ENCODE peak calls at places on chromosomes 5 and 9, in four cellular contexts. H is HepG2, I is K562, O is GM12878. F is an unnamed sample.

GRCh38 chr5:144318460-144318859 is 147.8 kb downstream of the KCTD16 start:
- DNase-seq in H (no peak), I (no peak), O (no peak), F (peak)

GRCh38 chr5:59786271-59786805 is 107.2 kb downstream of the PDE4D start:
- DNase-seq in H (no peak), I (no peak), O (no peak), F (no peak)

GRCh38 chr5:65800775-65801174 is 78.8 kb downstream of the NLN start:
- DNase-seq in H (no peak), I (no peak), O (no peak), F (no peak)

GRCh38 chr5:102090770-102091169 is 205.3 kb downstream of the SLCO4C1 start:
- DNase-seq in H (peak), I (peak), O (no peak), F (peak)

GRCh38 chr9:125540497-125540896 is 166.5 kb downstream of the MAPKAP1 start:
- DNase-seq in H (no peak), I (no peak), O (no peak), F (no peak)

GRCh38 chr9:3497406-3497805 is 28.4 kb downstream of the RFX3 start:
- DNase-seq in H (no peak), I (no peak), O (no peak), F (no peak)

GRCh38 chr5:149486726-149487635 is 64.3 kb downstream of the CSNK1A1 start:
- DNase-seq in H (peak), I (no peak), O (no peak), F (no peak)

GRCh38 chr9:136729144-136729543 is 13.6 kb downstream of the LCN10 start:
- DNase-seq in H (no peak), I (no peak), O (no peak), F (no peak)

GRCh38 chr9:95129651-95130291 is 187.7 kb downstream of the FANCC start:
- DNase-seq in H (peak), I (no peak), O (no peak), F (no peak)

GRCh38 chr5:40383719-40384651 is 295.7 kb upstream of the PTGER4 start:
- DNase-seq in H (no peak), I (no peak), O (no peak), F (no peak)

GRCh38 chr9:105608685-105609598 is 51.0 kb downstream of the FKTN start:
- DNase-seq in H (peak), I (peak), O (peak), F (no peak)

DNA sequence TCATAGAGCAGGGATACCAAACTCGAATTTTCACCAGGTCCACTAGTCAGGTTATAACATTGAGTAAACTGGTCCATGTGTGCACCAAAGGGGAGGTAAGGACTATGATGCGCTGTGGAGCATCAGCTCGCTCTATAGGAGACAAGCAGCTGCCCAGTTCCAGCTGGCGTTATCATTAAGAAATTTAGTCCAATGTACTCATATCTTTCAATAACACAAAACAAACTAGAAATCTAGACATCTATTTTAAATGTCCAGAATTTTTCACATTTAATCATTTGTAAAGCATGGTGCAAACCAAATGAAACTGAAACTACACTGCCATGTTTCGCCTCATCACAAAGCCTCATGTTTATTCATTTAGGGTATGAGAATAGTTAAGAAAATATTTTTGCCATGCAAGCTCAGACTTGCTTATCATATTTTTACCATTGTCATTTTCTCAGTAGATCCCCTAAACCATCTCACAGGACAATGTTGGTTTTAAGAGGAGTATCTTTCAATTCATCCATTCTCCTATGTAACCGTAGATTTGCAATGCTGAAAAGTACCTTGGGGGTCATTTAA is 50.9 kb downstream of the ZNF474 start:
- DNase-seq in H (no peak), I (no peak), O (no peak), F (no peak)
- TF ChIP-seq CREM in H (no peak), I (no peak), O (no peak), F (no peak)

GRCh38 chr5:77630246-77631165 is 8.0 kb downstream of the OTP start:
- DNase-seq in H (peak), I (no peak), O (no peak), F (peak)

GRCh38 chr5:77631166-77631582 is 7.3 kb downstream of the OTP start:
- DNase-seq in H (no peak), I (no peak), O (peak), F (no peak)

GRCh38 chr5:77627869-77628674 is 10.4 kb downstream of the OTP start:
- DNase-seq in H (no peak), I (no peak), O (no peak), F (peak)

GRCh38 chr5:77628840-77629552 is 9.5 kb downstream of the OTP start:
- DNase-seq in H (no peak), I (no peak), O (no peak), F (no peak)

DNA sequence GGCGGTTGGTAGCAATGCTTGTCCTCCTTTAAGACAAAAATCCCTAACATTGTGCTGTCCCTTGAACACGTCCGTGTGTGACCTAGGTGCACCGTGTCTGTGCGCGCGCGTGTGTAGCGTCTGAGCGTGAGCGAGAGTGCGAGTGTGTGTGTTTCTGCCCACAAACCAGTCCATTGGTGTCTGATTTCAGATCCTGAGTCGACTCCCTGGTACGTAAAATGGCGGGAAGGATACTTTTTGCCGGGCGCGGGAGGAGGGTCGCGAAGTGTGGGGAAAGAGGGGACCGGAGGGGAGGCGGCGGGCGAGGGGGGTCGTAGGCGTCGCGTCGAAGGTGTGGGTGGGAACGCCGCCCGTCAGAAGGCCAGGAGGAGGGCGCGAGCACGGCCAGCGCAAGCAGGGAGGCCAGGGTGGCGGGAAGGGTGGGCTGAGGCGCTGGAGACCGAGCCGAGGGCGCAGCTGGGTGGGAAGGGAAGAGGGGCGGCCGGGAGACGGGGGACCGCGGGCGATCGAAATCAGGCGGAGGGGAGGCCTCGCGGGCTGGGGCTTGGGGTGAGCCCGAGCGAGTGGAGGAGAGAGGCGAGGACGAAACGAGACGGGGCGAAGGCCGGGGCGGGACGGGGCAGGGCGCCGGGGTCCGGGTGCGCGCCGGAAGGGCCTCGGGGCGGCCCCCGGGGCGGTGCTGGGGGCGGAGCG is 8.8 kb downstream of the OTP start:
- DNase-seq in H (no peak), I (no peak), O (no peak), F (no peak)
- TF ChIP-seq MAX in H (no peak), I (no peak), O (peak), F (peak)

DNA sequence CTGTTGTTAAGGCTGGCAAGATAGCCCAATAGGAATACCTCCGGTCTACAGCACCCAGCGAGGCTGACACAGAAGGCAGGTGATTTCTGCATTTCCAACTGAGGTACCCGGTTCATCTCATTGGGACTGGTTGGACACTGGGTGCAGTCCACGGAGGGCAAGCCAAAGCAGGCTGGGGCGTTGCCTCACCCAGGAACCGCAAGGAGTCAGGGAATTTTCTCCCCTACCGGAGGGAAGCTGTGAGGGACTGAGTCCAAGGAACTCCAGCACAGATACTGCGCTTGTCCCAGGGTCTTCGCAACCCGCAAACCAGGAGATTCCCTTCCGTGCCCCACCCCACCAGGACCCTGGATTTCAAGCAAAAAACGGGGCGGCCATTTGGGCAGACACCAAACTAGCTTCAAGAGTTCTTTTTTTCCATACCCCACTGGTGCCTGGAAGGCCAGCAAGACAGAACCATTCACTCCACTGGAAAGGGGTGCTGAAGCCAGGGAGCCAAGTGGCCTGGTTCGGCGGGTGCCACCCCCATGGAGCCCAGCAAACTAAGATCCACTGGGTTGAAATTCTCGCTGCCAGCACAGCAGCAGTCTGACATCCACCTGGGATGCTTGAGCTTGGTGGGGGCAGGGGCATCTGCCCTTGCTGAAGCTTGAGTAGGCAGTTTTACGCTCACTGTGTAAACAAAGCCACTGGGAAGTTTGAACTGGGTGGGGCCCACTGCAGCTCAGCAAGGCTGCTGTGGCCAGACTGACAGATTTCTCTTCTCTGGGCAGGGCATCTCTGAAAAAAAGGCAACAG is 647.2 kb downstream of the BNC2 start:
- DNase-seq in H (no peak), I (no peak), O (no peak), F (no peak)
- TF ChIP-seq CREM in H (no peak), I (no peak), O (no peak), F (no peak)

GRCh38 chr5:142422426-142422825 is 97.6 kb upstream of the SPRY4 start:
- DNase-seq in H (no peak), I (no peak), O (no peak), F (no peak)
- TF ChIP-seq MAX in H (no peak), I (no peak), O (no peak), F (no peak)

GRCh38 chr5:134139891-134140469 is 25.5 kb downstream of the TCF7 start:
- DNase-seq in H (no peak), I (no peak), O (no peak), F (no peak)

GRCh38 chr5:134139377-134139851 is 24.9 kb downstream of the TCF7 start:
- DNase-seq in H (no peak), I (no peak), O (no peak), F (no peak)

GRCh38 chr5:134136771-134137170 is 22.3 kb downstream of the TCF7 start:
- DNase-seq in H (no peak), I (no peak), O (no peak), F (no peak)

GRCh38 chr5:134140530-134141201 is 26.2 kb downstream of the TCF7 start:
- DNase-seq in H (peak), I (peak), O (no peak), F (peak)

GRCh38 chr5:134138416-134139376 is 24.2 kb downstream of the TCF7 start:
- DNase-seq in H (no peak), I (no peak), O (peak), F (no peak)
- TF ChIP-seq CREM in H (no peak), I (no peak), O (peak), F (no peak)

GRCh38 chr5:55604611-55605067 is 69.9 kb upstream of the PLPP1 start:
- DNase-seq in H (no peak), I (no peak), O (no peak), F (no peak)
- TF ChIP-seq MAX in H (no peak), I (no peak), O (no peak), F (no peak)

GRCh38 chr5:52661903-52662302 is 125.8 kb upstream of the ITGA1 start:
- DNase-seq in H (no peak), I (no peak), O (no peak), F (no peak)

GRCh38 chr5:52668544-52669185 is 119.1 kb upstream of the ITGA1 start:
- DNase-seq in H (no peak), I (no peak), O (no peak), F (no peak)

GRCh38 chr5:52660621-52661020 is 127.1 kb upstream of the ITGA1 start:
- DNase-seq in H (no peak), I (no peak), O (no peak), F (no peak)

GRCh38 chr5:52668139-52668538 is 119.6 kb upstream of the ITGA1 start:
- DNase-seq in H (no peak), I (no peak), O (no peak), F (no peak)

GRCh38 chr5:52665544-52665943 is 122.2 kb upstream of the ITGA1 start:
- DNase-seq in H (no peak), I (no peak), O (no peak), F (no peak)
- TF ChIP-seq CREM in H (no peak), I (no peak), O (no peak), F (no peak)

DNA sequence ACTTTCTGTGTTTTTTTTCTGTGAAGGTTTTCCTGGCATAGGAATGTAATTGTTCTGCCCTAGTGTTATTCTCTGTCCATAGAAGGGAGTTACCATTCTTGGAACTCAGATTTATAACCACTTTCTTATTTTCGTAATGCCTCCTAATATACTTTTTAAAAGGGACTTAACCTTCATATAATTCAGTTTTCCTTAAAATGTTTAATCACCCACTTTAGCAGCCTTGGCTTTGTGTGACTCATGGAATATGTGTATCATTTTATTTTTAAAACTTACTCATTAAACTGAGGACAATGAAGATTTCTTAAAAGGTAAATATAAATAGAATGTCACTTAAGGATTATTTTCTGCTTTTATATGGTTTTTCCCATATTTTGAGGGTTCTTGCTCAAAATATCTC is 50.0 kb downstream of the RAI14 start:
- DNase-seq in H (no peak), I (no peak), O (no peak), F (no peak)
- TF ChIP-seq MAX in H (no peak), I (no peak), O (no peak), F (no peak)

DNA sequence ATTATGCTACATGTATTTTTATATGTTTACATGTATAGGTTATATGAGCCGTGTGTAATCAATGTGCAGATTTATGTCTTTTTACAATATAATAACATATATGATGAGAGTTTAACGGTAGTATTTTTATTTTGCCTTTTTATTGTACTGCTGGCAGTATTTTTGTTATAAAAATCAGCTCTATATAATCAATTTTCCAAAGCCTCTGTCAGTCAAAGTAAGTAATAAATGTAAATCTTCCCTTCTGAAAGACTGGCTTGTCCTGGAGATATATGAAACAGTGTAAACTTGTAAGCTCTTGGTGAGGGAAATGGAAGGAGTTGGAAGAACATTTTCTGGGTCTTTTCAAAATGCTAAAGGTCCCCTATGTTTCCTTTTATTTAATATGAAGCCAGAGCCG is 173.8 kb downstream of the SSBP2 start:
- DNase-seq in H (no peak), I (no peak), O (no peak), F (no peak)
- TF ChIP-seq CREM in H (no peak), I (no peak), O (no peak), F (no peak)